ENCODE peak calls at places on chromosome 1, in seven cellular contexts. N is lung, P is neural progenitor cell, S is keratinocyte, H is colonic mucosa, J is vagina, M is A549. X is an unnamed sample. For H3K9me3, the result is how much of the 10 kb centered on the place peaks cover.

GRCh38 chr1:33365560-33365997 is 44.7 kb upstream of the A3GALT2 start:
- DNase-seq in S (no peak), M (no peak), P (peak), J (no peak), H (no peak), N (no peak), X (no peak)

GRCh38 chr1:90722874-90723273 is 5.8 kb upstream of the BARHL2 start:
- DNase-seq in S (no peak), M (no peak), J (no peak), H (no peak), N (no peak), P (no peak), X (no peak)

GRCh38 chr1:46030074-46030870 is 102.2 kb downstream of the PIK3R3 start:
- DNase-seq in S (no peak), M (no peak), H (no peak), N (no peak), P (no peak), J (no peak), X (no peak)

GRCh38 chr1:21492171-21492625 is 17.0 kb upstream of the ALPL start:
- DNase-seq in S (no peak), J (no peak), M (no peak), H (no peak), N (no peak), P (no peak), X (no peak)

GRCh38 chr1:214146523-214146922 is 134.4 kb upstream of the SMYD2 start:
- DNase-seq in S (peak), H (peak), J (no peak), M (peak), N (no peak), P (no peak), X (no peak)

GRCh38 chr1:204258213-204259115 is 44.7 kb upstream of the GOLT1A start:
- DNase-seq in J (no peak), P (peak), H (peak), N (peak), M (peak), S (no peak), X (peak)

GRCh38 chr1:243837907-243838546 is 12.0 kb downstream of the AKT3 start:
- DNase-seq in J (no peak), N (no peak), S (no peak), M (no peak), H (no peak), P (no peak), X (no peak)

GRCh38 chr1:18118078-18118477 is 10.5 kb downstream of the IGSF21 start:
- DNase-seq in H (no peak), P (peak), S (no peak), J (no peak), N (no peak), M (no peak), X (no peak)

GRCh38 chr1:235063068-235063765 is 65.4 kb downstream of the TOMM20 start:
- DNase-seq in J (no peak), M (no peak), H (no peak), S (no peak), N (no peak), P (no peak), X (no peak)

GRCh38 chr1:212302745-212303383 is 17.7 kb downstream of the PPP2R5A start:
- DNase-seq in S (no peak), H (no peak), M (no peak), N (no peak), P (no peak), J (no peak), X (no peak)

GRCh38 chr1:235901461-235901860 is 34.8 kb upstream of the LYST start:
- DNase-seq in S (no peak), J (no peak), N (no peak), P (no peak), M (no peak), H (no peak), X (no peak)

GRCh38 chr1:167713330-167714081 is 8.3 kb upstream of the MPZL1 start:
- DNase-seq in P (peak), N (peak), H (peak), J (no peak), S (no peak), M (no peak), X (no peak)

GRCh38 chr1:219422811-219423598 is 189.9 kb downstream of the ZC3H11B start:
- DNase-seq in H (no peak), J (no peak), S (no peak), N (no peak), P (no peak), M (no peak), X (no peak)

GRCh38 chr1:232707142-232707541 is 77.2 kb upstream of the SIPA1L2 start:
- DNase-seq in N (no peak), J (no peak), S (no peak), M (no peak), H (no peak), P (no peak), X (no peak)

GRCh38 chr1:36542962-36543515 is 60.3 kb upstream of the CSF3R start:
- DNase-seq in M (no peak), P (peak), S (no peak), J (no peak), N (no peak), H (no peak), X (peak)

GRCh38 chr1:116373451-116374339 is 651 bp downstream of the ATP1A1 start:
- DNase-seq in S (no peak), H (peak), P (peak), N (peak), M (no peak), J (no peak), X (peak)

GRCh38 chr1:66503841-66504470 is 30.0 kb upstream of the SGIP1 start:
- DNase-seq in H (peak), N (peak), S (no peak), M (peak), P (peak), J (no peak), X (peak)

GRCh38 chr1:24586970-24587820 is 31.3 kb downstream of the NCMAP start:
- DNase-seq in H (peak), S (no peak), M (peak), J (no peak), N (peak), P (peak), X (peak)

GRCh38 chr1:85563139-85563538 is 17.4 kb upstream of the CCN1 start:
- DNase-seq in P (no peak), J (no peak), S (no peak), H (no peak), M (no peak), N (no peak), X (no peak)

GRCh38 chr1:55623339-55623738 is 408.2 kb upstream of the USP24 start:
- DNase-seq in M (no peak), J (peak), S (no peak), N (peak), P (no peak), H (peak), X (no peak)

GRCh38 chr1:231924183-231924582 is 297.6 kb downstream of the DISC1 start:
- DNase-seq in M (no peak), P (no peak), J (no peak), H (no peak), S (no peak), N (no peak), X (no peak)

GRCh38 chr1:38915352-38915948 is 26.2 kb downstream of the RHBDL2 start:
- DNase-seq in N (no peak), J (no peak), M (no peak), S (no peak), P (no peak), H (no peak), X (no peak)

GRCh38 chr1:51306950-51307349 is 23.4 kb downstream of the TTC39A start:
- DNase-seq in H (no peak), J (no peak), S (no peak), M (no peak), P (no peak), N (peak), X (no peak)

GRCh38 chr1:198543670-198544260 is 3.3 kb upstream of the ATP6V1G3 start:
- DNase-seq in M (no peak), P (no peak), N (no peak), J (no peak), S (no peak), H (no peak), X (no peak)

GRCh38 chr1:7407980-7408770 is 362.9 kb upstream of the VAMP3 start:
- DNase-seq in J (peak), S (no peak), P (no peak), H (peak), M (no peak), N (no peak), X (no peak)

GRCh38 chr1:172837816-172838680 is 179.1 kb downstream of the FASLG start:
- DNase-seq in M (no peak), P (no peak), J (no peak), N (no peak), S (peak), H (no peak), X (no peak)

GRCh38 chr1:89957063-89957462 is 37.8 kb upstream of the ZNF326 start:
- DNase-seq in M (peak), J (no peak), S (no peak), N (no peak), P (no peak), H (no peak), X (no peak)

GRCh38 chr1:244896550-244896949 is 32.2 kb upstream of the HNRNPU start:
- DNase-seq in M (peak), P (no peak), N (no peak), S (no peak), H (no peak), J (no peak), X (no peak)

GRCh38 chr1:198123146-198123545 is 33.7 kb upstream of the NEK7 start:
- DNase-seq in M (no peak), J (no peak), H (no peak), P (no peak), S (no peak), N (no peak), X (no peak)

GRCh38 chr1:210750468-210750867 is 383.5 kb downstream of the KCNH1 start:
- DNase-seq in S (no peak), M (no peak), J (no peak), P (no peak), H (no peak), N (no peak), X (peak)

GRCh38 chr1:94926365-94926914 is 470 bp downstream of the CNN3 start:
- DNase-seq in S (no peak), M (peak), J (no peak), N (peak), H (peak), P (peak), X (peak)

GRCh38 chr1:227257964-227258363 is 60.3 kb downstream of the CDC42BPA start:
- DNase-seq in M (no peak), S (no peak), P (peak), J (no peak), H (no peak), N (no peak), X (no peak)

GRCh38 chr1:99557556-99558256 is 88.2 kb upstream of the PALMD start:
- DNase-seq in J (no peak), P (no peak), N (no peak), H (no peak), M (no peak), S (peak), X (no peak)

GRCh38 chr1:74610961-74611360 is 62.6 kb downstream of the ERICH3 start:
- DNase-seq in P (no peak), N (no peak), J (no peak), H (no peak), S (no peak), M (no peak), X (no peak)

GRCh38 chr1:109759513-109760334 is 4.0 kb downstream of the EPS8L3 start:
- DNase-seq in P (no peak), H (peak), N (no peak), S (no peak), J (no peak), M (no peak), X (peak)

GRCh38 chr1:232435746-232436145 is 194.2 kb downstream of the SIPA1L2 start:
- DNase-seq in S (no peak), J (no peak), N (no peak), P (no peak), H (no peak), M (no peak), X (no peak)

GRCh38 chr1:204344665-204345064 is 15.1 kb downstream of the PLEKHA6 start:
- DNase-seq in M (no peak), P (no peak), S (no peak), N (no peak), J (no peak), H (no peak), X (no peak)

GRCh38 chr1:83791821-83792437 is 207.0 kb downstream of the TTLL7 start:
- DNase-seq in J (no peak), M (no peak), S (no peak), H (no peak), N (no peak), P (no peak), X (no peak)

GRCh38 chr1:85330711-85331290 is 54.4 kb upstream of the BCL10 start:
- DNase-seq in M (no peak), H (no peak), P (no peak), J (no peak), S (no peak), N (peak), X (no peak)

DNA sequence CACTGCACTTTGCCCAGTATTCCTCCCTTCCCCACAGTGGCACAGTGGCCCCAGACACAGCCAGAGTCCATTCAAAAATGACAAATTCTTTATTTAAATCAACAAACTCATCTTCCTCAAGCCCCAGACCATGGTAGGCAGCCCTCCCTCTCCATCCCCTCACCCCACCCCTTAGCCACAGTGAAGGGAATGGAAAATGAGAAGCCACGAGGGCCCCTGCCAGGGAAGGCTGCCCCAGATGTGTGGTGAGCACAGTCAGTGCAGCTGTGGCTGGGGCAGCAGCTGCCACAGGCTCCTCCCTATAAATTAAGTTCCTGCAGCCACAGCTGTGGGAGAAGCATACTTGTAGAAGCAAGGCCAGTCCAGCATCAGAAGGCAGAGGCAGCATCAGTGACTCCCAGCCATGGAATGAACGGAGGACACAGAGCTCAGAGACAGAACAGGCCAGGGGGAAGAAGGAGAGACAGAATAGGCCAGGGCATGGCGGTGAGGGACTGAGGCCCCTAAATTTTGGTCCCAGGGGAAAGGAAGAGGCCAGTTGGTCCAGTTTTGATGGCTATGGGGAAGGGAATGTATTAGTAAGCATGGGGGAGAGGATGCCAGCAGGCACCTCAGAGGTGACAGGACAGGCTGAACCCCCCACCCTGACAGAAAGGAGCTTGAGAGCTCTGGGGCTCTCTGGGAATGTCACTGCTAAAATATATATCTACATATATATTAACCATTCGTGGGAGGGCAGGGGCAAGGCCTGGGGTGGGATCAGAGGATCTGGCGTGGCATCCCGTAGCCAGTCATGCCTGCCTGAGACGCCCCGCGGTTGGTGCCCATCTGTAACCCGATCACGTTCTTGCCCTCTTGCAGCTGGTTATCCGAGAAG is 7.0 kb downstream of the TAGLN2 start:
- DNase-seq in N (no peak), M (no peak), S (no peak), J (no peak), H (no peak), P (no peak), X (no peak)
- H3K27ac ChIP-seq in N (no peak), M (peak), S (peak), J (no peak), H (no peak), P (no peak), X (no peak)

GRCh38 chr1:22792396-22793171 is 81.9 kb downstream of the EPHB2 start:
- DNase-seq in S (no peak), N (no peak), H (no peak), M (no peak), P (no peak), J (no peak), X (no peak)
- H3K9me3 ChIP-seq in S (under half), N (under half), H (under half), M (under half), P (under half), J (under half), X (under half)

DNA sequence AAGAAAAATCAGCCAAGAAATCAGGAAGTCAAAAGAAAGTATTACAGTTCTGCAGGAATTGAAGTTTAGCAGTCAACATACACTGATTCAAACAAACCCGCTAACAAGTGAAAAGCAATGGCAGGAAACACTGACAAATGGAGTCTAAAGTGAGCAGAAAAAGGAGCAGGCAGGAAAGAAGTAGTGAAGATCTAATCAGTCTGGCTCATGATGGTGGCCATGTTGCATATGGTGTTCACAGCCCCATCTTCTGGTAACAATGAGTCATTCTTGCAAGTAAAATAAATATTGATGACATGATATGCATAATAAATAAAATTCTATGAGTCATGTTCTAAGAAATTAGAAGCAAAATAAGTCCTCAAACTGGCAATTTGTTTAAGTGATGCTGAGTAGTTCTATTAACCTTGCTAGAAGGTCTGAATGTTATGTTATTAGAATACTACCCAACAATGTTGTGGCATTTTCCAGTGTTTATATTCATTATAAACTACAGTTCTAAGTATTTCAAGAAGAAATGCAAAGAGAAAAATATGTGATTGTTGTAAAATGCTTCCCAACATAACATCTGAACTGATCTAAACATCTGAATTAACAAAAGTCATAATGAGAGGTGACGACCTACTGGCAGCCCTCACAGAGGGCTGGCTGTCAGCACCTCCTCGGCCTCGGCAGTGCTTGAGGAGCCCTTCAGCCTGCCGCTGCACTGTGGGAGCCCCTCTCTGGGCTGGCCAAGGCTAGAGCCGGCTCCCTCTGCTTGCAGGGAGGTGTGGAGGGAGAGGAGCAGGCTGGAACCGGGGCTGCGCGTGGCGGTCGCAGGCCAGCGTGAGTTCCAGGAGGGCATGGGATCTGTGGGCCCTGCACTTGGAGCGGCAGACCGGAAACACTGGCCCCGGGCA is 5.7 kb upstream of the ACBD6 start:
- DNase-seq in M (peak), H (no peak), J (no peak), S (no peak), P (no peak), N (no peak), X (no peak)
- H3K27ac ChIP-seq in M (no peak), H (no peak), J (no peak), S (no peak), P (no peak), N (no peak), X (no peak)

GRCh38 chr1:152356736-152357135 is 3.1 kb downstream of the FLG2 start:
- DNase-seq in M (no peak), P (no peak), J (no peak), H (no peak), N (no peak), S (no peak), X (no peak)

GRCh38 chr1:152359906-152360305 is at the start of gene FLG2:
- DNase-seq in M (no peak), S (no peak), H (no peak), N (no peak), J (no peak), P (no peak), X (no peak)
- H3K9me3 ChIP-seq in M (under half), S (under half), H (under half), N (under half), J (under half), P (under half), X (under half)

GRCh38 chr1:178871551-178872320 is 859 bp upstream of the ANGPTL1 start:
- DNase-seq in P (no peak), S (no peak), J (no peak), N (no peak), H (no peak), M (no peak), X (no peak)
- H3K27ac ChIP-seq in P (peak), S (no peak), J (peak), N (no peak), H (peak), M (no peak), X (no peak)

GRCh38 chr1:30817083-30817450 is 59.5 kb upstream of the LAPTM5 start:
- DNase-seq in P (no peak), N (no peak), H (no peak), S (no peak), J (no peak), M (no peak), X (no peak)
- H3K9me3 ChIP-seq in P (under half), N (under half), H (under half), S (under half), J (under half), M (under half), X (under half)

DNA sequence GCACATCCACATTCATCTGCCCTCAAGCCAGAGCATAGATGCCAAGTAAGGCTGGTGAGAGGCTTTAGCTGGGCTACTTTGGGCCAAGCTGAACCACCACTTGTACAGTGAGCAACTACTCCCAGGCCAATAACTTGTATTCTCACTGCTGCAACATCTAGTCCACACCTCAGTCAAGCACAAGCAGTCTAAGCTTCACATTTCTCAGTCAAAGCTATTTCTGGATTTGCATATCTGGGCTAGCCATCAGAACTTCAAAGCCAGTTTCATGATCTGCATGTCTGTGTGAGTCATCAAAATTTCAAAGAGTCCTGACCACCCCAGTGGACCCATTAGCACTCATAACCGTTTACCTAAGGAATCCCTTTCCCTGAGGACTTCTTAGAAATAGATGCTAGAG is 77.7 kb upstream of the DIRAS3 start:
- DNase-seq in H (no peak), P (no peak), S (no peak), N (no peak), J (no peak), M (no peak), X (no peak)
- H3K27ac ChIP-seq in H (no peak), P (no peak), S (no peak), N (peak), J (no peak), M (no peak), X (no peak)